ENCODE peak calls at places on chromosomes 16 and 17, in four cellular contexts. Z is mesenchymal stem cell, J is brain microvascular endothelial cell, Y is psoas muscle. X is an unnamed sample.

GRCh38 chr16:55701442-55702319 is 45.9 kb downstream of the SLC6A2 start:
- DNase-seq in Z (peak), Y (peak), J (peak), X (peak)

GRCh38 chr17:69525920-69526841 is 111.7 kb downstream of the MAP2K6 start:
- DNase-seq in Z (peak), Y (peak), J (peak), X (no peak)

GRCh38 chr16:87806246-87806607 is 40.4 kb upstream of the KLHDC4 start:
- DNase-seq in Z (peak), J (no peak), Y (no peak), X (no peak)

GRCh38 chr17:28043296-28043695 is 819 bp downstream of the NLK start:
- DNase-seq in J (no peak), Z (no peak), Y (no peak), X (no peak)

GRCh38 chr17:917391-917811 is 62.2 kb downstream of the NXN start:
- DNase-seq in Z (no peak), Y (no peak), J (no peak), X (no peak)

GRCh38 chr16:70793851-70794502 is 7.0 kb downstream of the VAC14 start:
- DNase-seq in Z (no peak), Y (no peak), J (no peak), X (no peak)

GRCh38 chr17:2054262-2054739 is 602 bp upstream of the HIC1 start:
- DNase-seq in Z (peak), Y (no peak), J (no peak), X (peak)

GRCh38 chr17:48351916-48352332 is 78.1 kb downstream of the SKAP1 start:
- DNase-seq in Z (peak), J (no peak), Y (no peak), X (no peak)

GRCh38 chr16:72198641-72199250 is 26.8 kb upstream of the PMFBP1 start:
- DNase-seq in Y (no peak), Z (no peak), J (no peak), X (no peak)

GRCh38 chr17:78466786-78467715 is 88.6 kb downstream of the PGS1 start:
- DNase-seq in Y (no peak), J (no peak), Z (no peak), X (no peak)

GRCh38 chr16:85245307-85246172 is 133.3 kb upstream of the CIBAR2 start:
- DNase-seq in Z (peak), Y (peak), J (peak), X (peak)

GRCh38 chr17:43562679-43563146 is 16.6 kb upstream of the ETV4 start:
- DNase-seq in Z (no peak), J (no peak), Y (no peak), X (no peak)

GRCh38 chr17:44409309-44410028 is 20.0 kb upstream of the ITGA2B start:
- DNase-seq in J (no peak), Z (no peak), Y (no peak), X (no peak)

GRCh38 chr17:44830359-44831269 is 527 bp upstream of the GJC1 start:
- DNase-seq in Z (peak), Y (no peak), J (no peak), X (no peak)

GRCh38 chr17:79420318-79421243 is 190.3 kb downstream of the RBFOX3 start:
- DNase-seq in Z (peak), J (peak), Y (no peak), X (peak)

GRCh38 chr16:87826798-87827587 is 42.3 kb downstream of the SLC7A5 start:
- DNase-seq in Y (no peak), J (no peak), Z (no peak), X (no peak)

GRCh38 chr16:70454221-70455034 is at the start of gene FCSK:
- DNase-seq in Z (peak), J (peak), Y (peak), X (peak)

GRCh38 chr17:82081546-82081945 is 15.9 kb upstream of the DUS1L start:
- DNase-seq in Z (no peak), Y (no peak), J (no peak), X (no peak)

GRCh38 chr17:40015005-40015997 is at the start of gene CSF3:
- DNase-seq in Z (no peak), J (no peak), Y (peak), X (no peak)

DNA sequence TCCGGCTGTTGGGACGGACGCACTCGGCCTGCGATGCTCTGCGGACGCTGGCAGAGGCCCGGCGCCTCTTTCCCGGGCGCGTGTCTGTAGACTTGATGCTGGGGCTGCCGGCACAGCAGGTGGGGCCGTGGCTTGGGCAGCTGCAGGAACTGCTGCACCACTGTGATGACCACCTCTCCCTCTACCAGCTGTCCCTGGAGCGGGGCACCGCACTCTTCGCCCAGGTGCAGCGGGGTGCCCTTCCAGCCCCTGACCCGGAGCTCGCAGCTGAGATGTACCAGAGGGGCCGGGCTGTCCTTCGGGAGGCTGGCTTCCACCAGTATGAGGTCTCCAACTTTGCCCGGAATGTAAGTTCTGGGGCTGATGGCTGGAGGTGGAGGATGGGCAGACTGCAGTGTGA is 3.5 kb downstream of the RSAD1 start:
- DNase-seq in J (no peak), Z (no peak), Y (no peak), X (no peak)
- H3K27ac ChIP-seq in J (no peak), Z (no peak), Y (peak), X (peak)

DNA sequence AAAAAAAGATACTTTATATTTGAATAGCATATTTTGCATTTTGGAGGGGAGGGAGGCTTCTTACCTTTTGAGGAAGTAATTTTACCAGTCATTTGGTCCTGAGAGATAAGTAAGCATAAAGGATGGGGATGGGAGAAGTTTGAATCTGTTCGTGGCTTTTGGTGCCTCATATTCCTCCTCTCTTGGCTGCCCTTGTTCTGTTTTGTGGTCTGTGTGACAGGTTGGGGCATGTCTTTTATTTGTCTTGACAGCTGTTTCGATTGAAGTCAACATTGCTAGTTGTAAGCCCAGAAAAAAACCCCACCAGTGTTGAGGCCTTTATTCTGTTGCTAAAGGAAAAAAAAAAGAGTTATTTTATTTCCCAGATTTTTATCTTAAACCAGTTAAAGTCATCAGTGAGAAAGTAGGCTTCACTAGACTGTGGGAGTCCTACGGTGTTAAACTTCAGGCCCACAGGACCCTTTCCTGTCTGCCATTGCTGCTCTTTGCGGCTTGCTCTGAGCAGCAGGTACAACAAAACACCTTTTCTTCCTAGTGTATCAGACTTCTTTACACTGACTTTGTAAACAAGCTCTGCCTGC is 11.4 kb downstream of the SLC7A6 start:
- DNase-seq in J (no peak), Z (no peak), Y (no peak), X (no peak)
- H3K27ac ChIP-seq in J (no peak), Z (no peak), Y (peak), X (no peak)

GRCh38 chr16:24332178-24332577 is 76.0 kb downstream of the CACNG3 start:
- DNase-seq in Y (no peak), J (no peak), Z (no peak), X (no peak)

GRCh38 chr16:24336491-24336890 is 80.4 kb downstream of the CACNG3 start:
- DNase-seq in J (no peak), Z (no peak), Y (no peak), X (no peak)

GRCh38 chr16:24328835-24329418 is 72.8 kb downstream of the CACNG3 start:
- DNase-seq in Z (no peak), J (no peak), Y (no peak), X (peak)

GRCh38 chr16:24337013-24337412 is 80.9 kb downstream of the CACNG3 start:
- DNase-seq in Z (no peak), J (no peak), Y (no peak), X (no peak)

DNA sequence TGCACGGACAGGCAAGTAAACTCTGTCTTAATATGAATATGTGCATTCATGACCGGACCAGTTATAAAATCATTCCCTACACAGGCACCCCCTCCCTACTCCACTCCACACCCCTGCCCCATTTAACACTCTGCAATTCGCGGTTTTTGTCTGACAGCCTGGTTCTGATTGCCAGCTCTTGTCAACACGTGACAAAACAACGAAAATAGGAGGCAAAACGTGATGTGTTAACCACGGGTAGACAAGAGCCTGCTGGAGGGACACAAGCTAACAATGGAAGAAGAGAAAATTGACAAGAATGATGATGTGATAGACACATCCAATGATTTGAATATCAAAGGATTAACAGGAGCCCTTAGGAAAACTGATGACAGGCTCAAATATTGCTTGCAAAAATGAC is 76.6 kb downstream of the CACNG3 start:
- DNase-seq in Z (no peak), J (no peak), Y (no peak), X (no peak)
- H3K27ac ChIP-seq in Z (no peak), J (no peak), Y (no peak), X (peak)

GRCh38 chr16:67517178-67517492 is 11.5 kb upstream of the RIPOR1 start:
- DNase-seq in Y (no peak), J (no peak), Z (no peak), X (no peak)
- H3K27ac ChIP-seq in Y (no peak), J (no peak), Z (peak), X (no peak)

DNA sequence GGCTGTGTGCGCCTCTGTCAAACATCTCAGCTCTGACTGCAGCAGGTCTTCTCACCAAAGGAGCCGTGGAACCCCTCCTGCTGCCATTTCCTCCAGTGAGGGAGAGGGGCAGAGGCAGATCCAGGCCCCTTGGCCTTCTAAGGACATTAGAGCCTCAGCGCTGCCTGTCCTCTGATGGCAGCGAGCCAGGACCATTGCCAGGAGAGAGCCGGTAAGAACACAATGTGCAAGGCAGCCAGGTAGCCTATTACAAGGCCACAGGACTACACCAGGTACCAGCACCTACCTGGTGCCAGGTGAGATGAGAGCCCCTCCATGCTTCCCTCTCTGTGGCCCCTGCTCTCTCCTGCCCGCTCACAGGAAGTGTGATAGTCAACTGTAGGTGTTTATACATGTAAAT is 11.0 kb downstream of the LRRC75A start:
- DNase-seq in J (no peak), Z (no peak), Y (no peak), X (no peak)
- H3K27ac ChIP-seq in J (no peak), Z (no peak), Y (no peak), X (no peak)

GRCh38 chr16:10791048-10791447 is 27.5 kb downstream of the TVP23A start:
- DNase-seq in J (no peak), Y (no peak), Z (no peak), X (no peak)
- H3K27ac ChIP-seq in J (no peak), Y (no peak), Z (no peak), X (no peak)

X was measured in caudate nucleus.